ENCODE peak calls at places on chromosomes 16 and 17, in seven cellular contexts. One of them, this sample, is unnamed.

GRCh38 chr16:28546626-28547025 is 7.1 kb upstream of the SGF29 start:
- DNase-seq in cardiac fibroblast: no peak
- DNase-seq in lung: no peak
- DNase-seq in kidney epithelial cell: no peak
- DNase-seq in ascending aorta: no peak
- DNase-seq in neural progenitor cell: no peak
- DNase-seq in heart right ventricle: no peak
- DNase-seq in this sample: no peak

GRCh38 chr17:76783146-76783545 is 45.2 kb downstream of the MFSD11 start:
- DNase-seq in kidney epithelial cell: no peak
- DNase-seq in cardiac fibroblast: no peak
- DNase-seq in heart right ventricle: no peak
- DNase-seq in neural progenitor cell: no peak
- DNase-seq in lung: no peak
- DNase-seq in ascending aorta: no peak
- DNase-seq in this sample: no peak

GRCh38 chr16:15509593-15510520 is 75.5 kb downstream of the BMERB1 start:
- DNase-seq in neural progenitor cell: peak; percentile 52
- DNase-seq in ascending aorta: no peak
- DNase-seq in lung: no peak
- DNase-seq in kidney epithelial cell: no peak
- DNase-seq in heart right ventricle: no peak
- DNase-seq in cardiac fibroblast: no peak
- DNase-seq in this sample: peak; percentile 22

GRCh38 chr17:33469911-33470310 is 176.8 kb upstream of the ASIC2 start:
- DNase-seq in neural progenitor cell: no peak
- DNase-seq in cardiac fibroblast: peak; percentile 56
- DNase-seq in ascending aorta: no peak
- DNase-seq in kidney epithelial cell: peak; percentile 56
- DNase-seq in heart right ventricle: peak; percentile 8
- DNase-seq in lung: no peak
- DNase-seq in this sample: peak; percentile 86

GRCh38 chr17:29561541-29562517 is 5.0 kb downstream of the ABHD15 start:
- DNase-seq in kidney epithelial cell: no peak
- DNase-seq in neural progenitor cell: no peak
- DNase-seq in cardiac fibroblast: peak; percentile 46
- DNase-seq in ascending aorta: no peak
- DNase-seq in lung: peak; percentile 28
- DNase-seq in heart right ventricle: peak; percentile 13
- DNase-seq in this sample: no peak

GRCh38 chr16:241866-242265 is 7.2 kb downstream of the FAM234A start:
- DNase-seq in cardiac fibroblast: no peak
- DNase-seq in neural progenitor cell: no peak
- DNase-seq in heart right ventricle: no peak
- DNase-seq in ascending aorta: no peak
- DNase-seq in kidney epithelial cell: no peak
- DNase-seq in lung: no peak
- DNase-seq in this sample: no peak

GRCh38 chr16:55283776-55284717 is 40.0 kb upstream of the IRX6 start:
- DNase-seq in ascending aorta: no peak
- DNase-seq in kidney epithelial cell: no peak
- DNase-seq in heart right ventricle: no peak
- DNase-seq in neural progenitor cell: no peak
- DNase-seq in cardiac fibroblast: no peak
- DNase-seq in lung: no peak
- DNase-seq in this sample: no peak

GRCh38 chr17:60080545-60080944 is 1.8 kb upstream of the HEATR6 start:
- DNase-seq in kidney epithelial cell: no peak
- DNase-seq in lung: no peak
- DNase-seq in ascending aorta: no peak
- DNase-seq in neural progenitor cell: no peak
- DNase-seq in cardiac fibroblast: no peak
- DNase-seq in heart right ventricle: no peak
- DNase-seq in this sample: no peak

GRCh38 chr17:10323812-10324610 is 48.8 kb downstream of the MYH13 start:
- DNase-seq in neural progenitor cell: no peak
- DNase-seq in ascending aorta: no peak
- DNase-seq in kidney epithelial cell: no peak
- DNase-seq in heart right ventricle: no peak
- DNase-seq in lung: no peak
- DNase-seq in cardiac fibroblast: no peak
- DNase-seq in this sample: no peak

GRCh38 chr17:4605826-4606225 is 21.5 kb downstream of the SMTNL2 start:
- DNase-seq in cardiac fibroblast: peak; percentile 75
- DNase-seq in lung: no peak
- DNase-seq in neural progenitor cell: no peak
- DNase-seq in ascending aorta: no peak
- DNase-seq in kidney epithelial cell: no peak
- DNase-seq in heart right ventricle: peak; percentile 55
- DNase-seq in this sample: no peak

GRCh38 chr17:59415397-59415796 is 83.9 kb downstream of the YPEL2 start:
- DNase-seq in ascending aorta: no peak
- DNase-seq in lung: no peak
- DNase-seq in cardiac fibroblast: no peak
- DNase-seq in kidney epithelial cell: no peak
- DNase-seq in neural progenitor cell: no peak
- DNase-seq in heart right ventricle: no peak
- DNase-seq in this sample: no peak

GRCh38 chr16:51941412-51941811 is 605.5 kb downstream of the TOX3 start:
- DNase-seq in neural progenitor cell: no peak
- DNase-seq in ascending aorta: no peak
- DNase-seq in lung: no peak
- DNase-seq in kidney epithelial cell: no peak
- DNase-seq in heart right ventricle: no peak
- DNase-seq in cardiac fibroblast: no peak
- DNase-seq in this sample: no peak

DNA sequence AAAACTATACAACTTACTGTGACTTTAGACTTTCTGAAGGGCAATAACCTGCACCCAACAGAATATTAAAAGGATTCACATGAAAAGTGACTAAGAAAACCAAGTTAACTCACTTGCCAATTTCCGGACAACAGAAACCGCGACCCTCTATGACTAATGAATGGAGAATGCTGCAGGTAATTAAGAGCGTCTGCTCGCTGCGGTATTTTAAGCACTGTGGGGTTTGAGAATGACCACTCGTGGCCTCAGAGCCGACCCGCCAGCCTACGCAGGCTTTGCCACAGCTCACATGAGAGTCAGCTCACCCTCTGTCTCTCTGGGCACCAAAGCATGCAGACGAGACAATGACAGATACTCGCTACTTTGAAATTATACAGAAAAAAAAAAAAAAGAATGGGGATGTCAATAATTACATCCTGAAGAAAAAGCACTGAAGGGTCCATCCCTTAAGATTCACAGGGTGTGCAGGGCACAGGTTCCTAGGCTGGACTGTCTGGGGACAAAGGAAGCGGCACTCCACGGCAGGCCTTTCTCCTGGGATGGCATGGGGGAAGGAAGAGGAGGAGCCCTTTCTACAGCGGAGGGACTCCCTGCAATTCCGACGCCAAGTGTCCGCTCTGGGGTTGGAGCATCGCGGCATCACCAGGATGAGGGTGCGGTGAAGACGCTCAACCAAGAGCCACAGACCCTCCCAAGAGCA is 35.0 kb downstream of the ZCCHC14 start:
- DNase-seq in cardiac fibroblast: peak; percentile 90
- DNase-seq in lung: no peak
- DNase-seq in neural progenitor cell: no peak
- DNase-seq in ascending aorta: no peak
- DNase-seq in heart right ventricle: no peak
- DNase-seq in kidney epithelial cell: peak; percentile 99
- DNase-seq in this sample: peak; percentile 87
- H3K4me3 ChIP-seq in cardiac fibroblast: no peak overlapping the region
- H3K4me3 ChIP-seq in lung: no peak overlapping the region
- H3K4me3 ChIP-seq in neural progenitor cell: no peak overlapping the region
- H3K4me3 ChIP-seq in ascending aorta: no peak overlapping the region
- H3K4me3 ChIP-seq in heart right ventricle: no peak overlapping the region
- H3K4me3 ChIP-seq in kidney epithelial cell: no peak overlapping the region
- H3K4me3 ChIP-seq in this sample: no peak overlapping the region

GRCh38 chr16:74774223-74775139 is at the start of gene FA2H:
- DNase-seq in neural progenitor cell: peak; percentile 93
- DNase-seq in kidney epithelial cell: peak; percentile 21
- DNase-seq in lung: peak; percentile 88
- DNase-seq in ascending aorta: peak; percentile 64
- DNase-seq in heart right ventricle: peak; percentile 25
- DNase-seq in cardiac fibroblast: peak; percentile 18
- DNase-seq in this sample: peak; percentile 23
- H3K4me3 ChIP-seq in neural progenitor cell: peak within 1 kb of the TSS; percentile 58
- H3K4me3 ChIP-seq in kidney epithelial cell: peak within 1 kb of the TSS; percentile 43
- H3K4me3 ChIP-seq in lung: peak within 1 kb of the TSS; percentile 27
- H3K4me3 ChIP-seq in ascending aorta: peak within 1 kb of the TSS; percentile 63
- H3K4me3 ChIP-seq in heart right ventricle: peak within 1 kb of the TSS; percentile 44
- H3K4me3 ChIP-seq in cardiac fibroblast: no peak within 1 kb of the TSS
- H3K4me3 ChIP-seq in this sample: no peak within 1 kb of the TSS

DNA sequence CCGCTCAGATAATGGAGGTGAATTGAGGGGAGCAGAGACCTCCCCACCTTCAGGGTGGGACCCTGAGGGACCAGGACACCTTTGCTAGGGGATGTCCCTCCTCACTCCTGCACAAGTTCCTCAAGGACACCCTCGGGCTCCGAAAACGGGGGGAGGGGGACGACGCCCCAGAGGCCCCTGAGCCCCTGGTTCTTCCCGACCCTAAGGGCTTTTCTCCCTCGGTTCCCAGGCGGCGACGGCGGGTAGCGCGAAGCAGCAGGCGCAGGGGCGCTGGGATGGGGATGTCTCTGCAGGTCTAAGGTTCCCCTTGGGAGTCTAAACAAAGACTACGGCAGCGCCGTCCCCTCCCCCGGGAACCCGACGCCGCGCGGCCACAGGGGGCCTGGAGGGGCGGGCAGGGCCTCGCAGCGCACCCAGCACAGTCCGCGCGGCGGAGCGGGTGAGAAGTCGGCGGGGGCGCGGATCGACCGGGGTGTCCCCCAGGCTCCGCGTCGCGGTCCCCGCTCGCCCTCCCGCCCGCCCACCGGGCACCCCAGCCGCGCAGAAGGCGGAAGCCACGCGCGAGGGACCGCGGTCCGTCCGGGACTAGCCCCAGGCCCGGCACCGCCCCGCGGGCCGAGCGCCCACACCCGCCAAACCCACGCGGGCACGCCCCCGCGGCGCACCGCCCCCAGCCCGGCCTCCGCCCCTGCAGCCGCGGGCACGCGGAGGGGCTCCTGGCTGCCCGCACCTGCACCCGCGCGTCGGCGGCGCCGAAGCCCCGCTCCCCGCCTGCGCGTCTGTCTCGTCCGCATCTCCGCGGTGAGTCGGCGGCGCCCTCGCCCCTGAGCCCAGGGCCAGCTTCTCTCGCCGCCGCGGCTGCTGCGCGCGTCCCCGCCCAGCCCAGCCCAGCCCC is 36.7 kb upstream of the NDRG4 start:
- DNase-seq in ascending aorta: no peak
- DNase-seq in cardiac fibroblast: no peak
- DNase-seq in kidney epithelial cell: no peak
- DNase-seq in heart right ventricle: peak; percentile 36
- DNase-seq in lung: no peak
- DNase-seq in neural progenitor cell: peak; percentile 75
- DNase-seq in this sample: no peak
- H3K4me3 ChIP-seq in ascending aorta: peak overlapping the region; percentile 64
- H3K4me3 ChIP-seq in cardiac fibroblast: no peak overlapping the region
- H3K4me3 ChIP-seq in kidney epithelial cell: peak overlapping the region; percentile 28
- H3K4me3 ChIP-seq in heart right ventricle: peak overlapping the region; percentile 80
- H3K4me3 ChIP-seq in lung: peak overlapping the region; percentile 64
- H3K4me3 ChIP-seq in neural progenitor cell: peak overlapping the region; percentile 88
- H3K4me3 ChIP-seq in this sample: no peak overlapping the region

DNA sequence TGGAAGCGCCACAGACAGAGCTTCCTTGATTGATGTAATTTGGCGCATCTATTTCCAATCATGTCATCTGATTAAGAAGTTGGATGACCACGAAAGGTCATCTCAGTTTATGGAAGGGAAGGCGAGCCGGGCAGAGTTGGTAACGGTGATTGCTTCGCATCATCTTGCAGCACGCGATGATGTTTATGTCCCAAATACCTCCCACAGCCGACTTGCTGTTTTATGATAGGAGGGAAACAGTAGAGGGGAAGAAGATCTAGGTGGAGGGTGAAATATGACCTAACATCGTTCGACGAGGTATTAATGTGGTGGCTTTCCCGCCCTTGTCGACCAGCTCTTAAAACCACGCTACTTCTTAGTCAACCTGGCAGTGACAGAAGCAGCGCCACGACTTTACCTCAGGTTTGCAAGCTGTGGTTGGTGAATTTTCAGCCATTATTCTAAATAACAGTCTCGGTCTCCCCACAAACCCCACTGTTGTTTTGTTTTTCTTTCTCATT is 836 bp upstream of the TANC2 start:
- DNase-seq in cardiac fibroblast: no peak
- DNase-seq in neural progenitor cell: no peak
- DNase-seq in lung: no peak
- DNase-seq in kidney epithelial cell: no peak
- DNase-seq in ascending aorta: no peak
- DNase-seq in heart right ventricle: no peak
- DNase-seq in this sample: no peak
- H3K4me3 ChIP-seq in cardiac fibroblast: no peak overlapping the region
- H3K4me3 ChIP-seq in neural progenitor cell: peak overlapping the region; percentile 57
- H3K4me3 ChIP-seq in lung: no peak overlapping the region
- H3K4me3 ChIP-seq in kidney epithelial cell: no peak overlapping the region
- H3K4me3 ChIP-seq in ascending aorta: peak overlapping the region; percentile 98
- H3K4me3 ChIP-seq in heart right ventricle: peak overlapping the region; percentile 86
- H3K4me3 ChIP-seq in this sample: no peak overlapping the region

This sample was measured in fibroblast of pulmonary artery.